ENCODE peak calls at places on chromosomes 12 and 14, in five cellular contexts. W is uterus; E is breast epithelium; F is midbrain; V is activated CD8-positive, alpha-beta memory T cell treated with anti-CD3 and anti-CD28 coated beads, Interleukin-2, amount 50 U/mL, for 48 hours. Q is an unnamed sample.

GRCh38 chr12:62191747-62192485 is 68.3 kb upstream of the USP15 start:
- DNase-seq in W (peak; percentile 13), E (no peak), F (no peak), V (peak; percentile 59), Q (no peak)

GRCh38 chr14:101017209-101017608 is 113.7 kb upstream of the RTL1 start:
- DNase-seq in W (no peak), E (peak; percentile 28), F (no peak), V (no peak), Q (no peak)

GRCh38 chr12:15230137-15230536 is 8.9 kb upstream of the RERG start:
- DNase-seq in W (no peak), E (no peak), F (no peak), V (no peak), Q (no peak)

GRCh38 chr12:98830657-98831056 is 185.6 kb downstream of the APAF1 start:
- DNase-seq in W (no peak), E (no peak), F (no peak), V (no peak), Q (no peak)

GRCh38 chr12:42716521-42716920 is 127.0 kb upstream of the PRICKLE1 start:
- DNase-seq in W (peak; percentile 56), E (no peak), F (no peak), V (no peak), Q (no peak)

GRCh38 chr12:116141110-116141832 is 136.2 kb downstream of the MED13L start:
- DNase-seq in W (no peak), E (no peak), F (peak; percentile 25), V (no peak), Q (peak; percentile 31)

GRCh38 chr12:24600996-24601395 is 347.9 kb downstream of the BCAT1 start:
- DNase-seq in W (no peak), E (no peak), F (no peak), V (no peak), Q (no peak)

GRCh38 chr14:98323850-98324249 is 948.1 kb downstream of the BCL11B start:
- DNase-seq in W (no peak), E (no peak), F (no peak), V (no peak), Q (no peak)

GRCh38 chr14:54742492-54743350 is 159.9 kb downstream of the GCH1 start:
- DNase-seq in W (no peak), E (no peak), F (no peak), V (no peak), Q (no peak)

GRCh38 chr12:73158341-73158740 is 886.2 kb downstream of the TRHDE start:
- DNase-seq in W (no peak), E (no peak), F (no peak), V (no peak), Q (no peak)

GRCh38 chr14:25140423-25140822 is 90.5 kb upstream of the STXBP6 start:
- DNase-seq in W (no peak), E (no peak), F (no peak), V (no peak), Q (no peak)

GRCh38 chr14:52355016-52355430 is 40.9 kb downstream of the PTGER2 start:
- DNase-seq in W (no peak), E (no peak), F (no peak), V (no peak), Q (no peak)

GRCh38 chr12:133080051-133080618 is 588 bp upstream of the ZNF140 start:
- DNase-seq in W (peak; percentile 98), E (peak; percentile 99), F (peak; percentile 99), V (peak; percentile 93), Q (peak; percentile 99)

GRCh38 chr14:91884664-91885063 is 17.3 kb upstream of the TC2N start:
- DNase-seq in W (peak; percentile 47), E (no peak), F (no peak), V (no peak), Q (no peak)

GRCh38 chr14:95123895-95124579 is 33.3 kb downstream of the DICER1 start:
- DNase-seq in W (no peak), E (no peak), F (peak; percentile 48), V (no peak), Q (no peak)

GRCh38 chr12:116539905-116540482 is 19.2 kb upstream of the MAP1LC3B2 start:
- DNase-seq in W (peak; percentile 55), E (peak; percentile 58), F (peak; percentile 68), V (no peak), Q (no peak)

GRCh38 chr12:88026196-88026595 is 3.0 kb downstream of the C12orf50 start:
- DNase-seq in W (no peak), E (no peak), F (no peak), V (no peak), Q (no peak)

GRCh38 chr12:132131952-132132351 is 12.2 kb downstream of the DDX51 start:
- DNase-seq in W (no peak), E (no peak), F (no peak), V (no peak), Q (no peak)

GRCh38 chr12:119838781-119839180 is 38.3 kb downstream of the CIT start:
- DNase-seq in W (no peak), E (no peak), F (no peak), V (no peak), Q (no peak)

GRCh38 chr14:29077916-29078315 is 311.3 kb downstream of the FOXG1 start:
- DNase-seq in W (no peak), E (no peak), F (no peak), V (no peak), Q (no peak)

GRCh38 chr14:80206351-80206750 is 5.0 kb downstream of the DIO2 start:
- DNase-seq in W (no peak), E (no peak), F (no peak), V (no peak), Q (no peak)

GRCh38 chr14:104817930-104818713 is 17.2 kb downstream of the ZBTB42 start:
- DNase-seq in W (no peak), E (no peak), F (no peak), V (no peak), Q (no peak)